ENCODE peak calls at places on chromosome 11, in ten cellular contexts. U, L, A, J, D, C, I, G, N and X are unnamed samples.

GRCh38 chr11:71095294-71095850 is 157.0 kb downstream of the SHANK2 start:
- DNase-seq in U (no peak), L (no peak), A (no peak), J (no peak), D (no peak), C (no peak), I (no peak), G (no peak), N (no peak), X (no peak)

GRCh38 chr11:33582636-33583325 is 117.8 kb downstream of the C11orf91 start:
- DNase-seq in U (peak), L (no peak), A (no peak), J (no peak), D (no peak), C (no peak), I (no peak), G (no peak), N (no peak), X (no peak)

GRCh38 chr11:67558084-67558772 is 25.4 kb upstream of the GSTP1 start:
- DNase-seq in U (peak), L (peak), A (peak), J (peak), D (no peak), C (no peak), I (no peak), G (peak), N (peak), X (no peak)

GRCh38 chr11:34068098-34068497 is 16.6 kb downstream of the CAPRIN1 start:
- DNase-seq in U (no peak), L (no peak), A (no peak), J (peak), D (no peak), C (no peak), I (no peak), G (peak), N (no peak), X (peak)

GRCh38 chr11:20036625-20037335 is 123.5 kb downstream of the DBX1 start:
- DNase-seq in U (no peak), L (no peak), A (no peak), J (no peak), D (no peak), C (no peak), I (no peak), G (no peak), N (no peak), X (no peak)

GRCh38 chr11:73170140-73170539 is 28.0 kb upstream of the FCHSD2 start:
- DNase-seq in U (no peak), L (no peak), A (peak), J (no peak), D (no peak), C (no peak), I (no peak), G (no peak), N (no peak), X (no peak)

GRCh38 chr11:7973011-7973410 is 7.8 kb upstream of the NLRP10 start:
- DNase-seq in U (no peak), L (no peak), A (no peak), J (no peak), D (no peak), C (no peak), I (no peak), G (peak), N (no peak), X (no peak)

GRCh38 chr11:46776878-46777277 is 57.9 kb downstream of the F2 start:
- DNase-seq in U (no peak), L (no peak), A (no peak), J (no peak), D (no peak), C (no peak), I (no peak), G (no peak), N (no peak), X (no peak)

GRCh38 chr11:57197762-57198161 is 16.0 kb downstream of the LRRC55 start:
- DNase-seq in U (no peak), L (no peak), A (no peak), J (no peak), D (no peak), C (no peak), I (peak), G (no peak), N (no peak), X (no peak)

GRCh38 chr11:2137202-2138071 is 1.8 kb downstream of the IGF2 start:
- DNase-seq in U (no peak), L (no peak), A (no peak), J (peak), D (peak), C (peak), I (peak), G (peak), N (peak), X (peak)

GRCh38 chr11:68550485-68550817 is 89.9 kb downstream of the PPP6R3 start:
- DNase-seq in U (no peak), L (no peak), A (no peak), J (peak), D (no peak), C (no peak), I (no peak), G (peak), N (no peak), X (no peak)

GRCh38 chr11:40302669-40303068 is 1156.8 kb downstream of the LRRC4C start:
- DNase-seq in U (no peak), L (no peak), A (no peak), J (peak), D (no peak), C (no peak), I (no peak), G (peak), N (no peak), X (peak)

GRCh38 chr11:72683782-72684200 is 9.6 kb upstream of the PDE2A start:
- DNase-seq in U (peak), L (peak), A (peak), J (peak), D (peak), C (peak), I (peak), G (peak), N (peak), X (peak)

GRCh38 chr11:128324531-128325141 is 262.7 kb downstream of the ETS1 start:
- DNase-seq in U (no peak), L (no peak), A (peak), J (no peak), D (no peak), C (no peak), I (no peak), G (no peak), N (no peak), X (no peak)

GRCh38 chr11:17267576-17267975 is 9.0 kb upstream of the NUCB2 start:
- DNase-seq in U (peak), L (no peak), A (no peak), J (no peak), D (peak), C (peak), I (no peak), G (peak), N (no peak), X (peak)

GRCh38 chr11:45543808-45544422 is 121.5 kb downstream of the CHST1 start:
- DNase-seq in U (peak), L (no peak), A (no peak), J (no peak), D (no peak), C (peak), I (no peak), G (peak), N (no peak), X (peak)

GRCh38 chr11:13772223-13773046 is 104.0 kb downstream of the FAR1 start:
- DNase-seq in U (peak), L (peak), A (no peak), J (peak), D (peak), C (peak), I (no peak), G (peak), N (no peak), X (peak)

GRCh38 chr11:69497221-69497787 is 15.8 kb downstream of the LINC01488 start:
- DNase-seq in U (no peak), L (no peak), A (peak), J (peak), D (peak), C (peak), I (no peak), G (peak), N (peak), X (peak)

GRCh38 chr11:133522344-133522743 is 10.0 kb downstream of the OPCML start:
- DNase-seq in U (no peak), L (no peak), A (no peak), J (no peak), D (no peak), C (no peak), I (no peak), G (no peak), N (no peak), X (no peak)

GRCh38 chr11:13777341-13777985 is 109.0 kb downstream of the FAR1 start:
- DNase-seq in U (no peak), L (no peak), A (no peak), J (no peak), D (no peak), C (no peak), I (no peak), G (no peak), N (no peak), X (no peak)

GRCh38 chr11:9922806-9923205 is 258.9 kb downstream of the SWAP70 start:
- DNase-seq in U (no peak), L (no peak), A (no peak), J (peak), D (no peak), C (no peak), I (no peak), G (no peak), N (no peak), X (no peak)

GRCh38 chr11:128814856-128815705 is 52.0 kb downstream of the KCNJ1 start:
- DNase-seq in U (no peak), L (no peak), A (no peak), J (peak), D (peak), C (peak), I (peak), G (peak), N (no peak), X (peak)

GRCh38 chr11:13348305-13348704 is 70.7 kb downstream of the BMAL1 start:
- DNase-seq in U (peak), L (peak), A (no peak), J (no peak), D (no peak), C (no peak), I (no peak), G (no peak), N (no peak), X (no peak)

GRCh38 chr11:125253795-125254525 is 89.4 kb downstream of the PKNOX2 start:
- DNase-seq in U (no peak), L (no peak), A (no peak), J (no peak), D (no peak), C (no peak), I (no peak), G (no peak), N (no peak), X (no peak)

GRCh38 chr11:43557553-43558031 is 122.9 kb upstream of the HSD17B12 start:
- DNase-seq in U (no peak), L (no peak), A (no peak), J (no peak), D (no peak), C (no peak), I (no peak), G (no peak), N (no peak), X (no peak)

GRCh38 chr11:10743354-10744035 is 7.6 kb upstream of the CTR9 start:
- DNase-seq in U (peak), L (no peak), A (peak), J (no peak), D (no peak), C (no peak), I (no peak), G (no peak), N (no peak), X (no peak)

GRCh38 chr11:119367661-119368120 is 13.8 kb downstream of the USP2 start:
- DNase-seq in U (no peak), L (no peak), A (peak), J (no peak), D (no peak), C (peak), I (no peak), G (no peak), N (peak), X (peak)

GRCh38 chr11:16226245-16226644 is 130.1 kb downstream of the SOX6 start:
- DNase-seq in U (peak), L (no peak), A (no peak), J (no peak), D (peak), C (no peak), I (no peak), G (peak), N (peak), X (peak)

DNA sequence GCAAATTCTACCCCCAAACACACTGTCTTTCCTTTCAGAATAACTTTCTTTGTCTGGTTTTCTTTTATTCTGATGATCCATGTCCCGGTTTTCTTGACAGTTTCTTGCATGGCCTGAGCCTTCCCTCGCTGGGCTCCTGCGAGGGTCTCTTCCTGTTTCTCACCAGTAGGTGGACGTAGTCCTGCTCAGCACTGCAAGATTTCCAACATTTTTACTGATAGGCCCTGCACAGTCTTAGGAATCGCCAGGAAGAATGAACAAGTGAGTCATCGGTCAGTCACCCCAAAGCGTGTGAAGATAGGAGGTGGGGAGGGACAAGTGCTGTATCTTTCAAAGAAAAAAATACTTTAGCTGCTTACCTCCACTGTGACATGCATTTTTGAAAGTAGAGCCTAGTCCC is 16.9 kb upstream of the KIRREL3 start:
- DNase-seq in U (no peak), L (no peak), A (no peak), J (peak), D (peak), C (peak), I (peak), G (peak), N (no peak), X (peak)
- TF ChIP-seq CTCF in U (no peak), L (no peak), A (no peak), J (peak), D (no peak), C (no peak), I (peak), G (peak), N (no peak), X (no peak)

DNA sequence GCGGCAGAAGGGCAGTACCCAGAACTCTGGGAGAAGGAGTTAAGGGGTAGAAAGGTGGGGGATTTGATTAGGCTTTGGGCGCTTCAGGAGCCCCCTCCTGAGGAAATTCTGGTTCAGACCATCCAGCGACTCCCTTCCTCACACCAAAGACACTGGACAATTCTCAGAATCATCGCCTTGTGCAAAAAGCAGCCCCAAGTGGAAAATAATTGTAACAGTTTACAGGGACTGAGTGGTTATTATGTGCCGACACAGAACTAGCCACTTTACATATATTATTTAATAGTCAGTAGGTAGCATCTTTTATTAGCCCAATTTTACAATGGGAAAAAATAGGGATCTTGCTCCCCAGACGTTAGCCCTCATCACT is 667 bp upstream of the TRIM3 start:
- DNase-seq in U (no peak), L (no peak), A (no peak), J (no peak), D (no peak), C (no peak), I (no peak), G (no peak), N (no peak), X (no peak)
- TF ChIP-seq CTCF in U (no peak), L (no peak), A (no peak), J (no peak), D (no peak), C (no peak), I (no peak), G (no peak), N (no peak), X (no peak)

GRCh38 chr11:97687106-97687505 is 1297.3 kb downstream of the JRKL start:
- DNase-seq in U (no peak), L (no peak), A (no peak), J (no peak), D (no peak), C (no peak), I (no peak), G (no peak), N (no peak), X (no peak)

GRCh38 chr11:97684486-97685439 is 1295.0 kb downstream of the JRKL start:
- DNase-seq in U (no peak), L (no peak), A (no peak), J (no peak), D (no peak), C (no peak), I (no peak), G (peak), N (no peak), X (no peak)

DNA sequence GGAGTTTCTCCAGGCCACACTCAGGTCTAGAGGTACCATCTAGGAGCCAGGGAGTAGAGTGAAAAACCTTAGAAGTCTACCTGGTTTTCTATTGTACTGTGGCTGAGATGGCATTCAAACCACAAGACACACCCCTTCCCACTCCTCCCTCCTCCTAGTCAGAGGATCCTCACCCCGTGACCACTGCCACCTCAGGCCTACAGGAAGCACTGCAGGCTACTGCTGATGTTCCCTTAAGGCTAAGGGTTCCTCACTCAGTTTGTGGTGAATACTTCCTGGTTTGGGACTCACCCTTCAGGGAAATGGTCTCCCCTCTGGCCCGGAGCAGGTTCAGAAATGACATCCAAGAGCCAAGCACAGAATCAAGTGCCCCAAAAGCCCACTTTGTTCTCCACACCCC is 1293.9 kb downstream of the JRKL start:
- DNase-seq in U (peak), L (no peak), A (no peak), J (no peak), D (peak), C (peak), I (no peak), G (peak), N (no peak), X (peak)
- TF ChIP-seq CTCF in U (no peak), L (no peak), A (no peak), J (peak), D (peak), C (no peak), I (no peak), G (no peak), N (no peak), X (no peak)

GRCh38 chr11:94998285-94998684 is 24.8 kb downstream of the KDM4D start:
- DNase-seq in U (no peak), L (no peak), A (no peak), J (no peak), D (no peak), C (no peak), I (no peak), G (no peak), N (peak), X (no peak)

GRCh38 chr11:94993400-94993943 is 20.0 kb downstream of the KDM4D start:
- DNase-seq in U (no peak), L (no peak), A (no peak), J (no peak), D (no peak), C (no peak), I (no peak), G (no peak), N (no peak), X (no peak)

DNA sequence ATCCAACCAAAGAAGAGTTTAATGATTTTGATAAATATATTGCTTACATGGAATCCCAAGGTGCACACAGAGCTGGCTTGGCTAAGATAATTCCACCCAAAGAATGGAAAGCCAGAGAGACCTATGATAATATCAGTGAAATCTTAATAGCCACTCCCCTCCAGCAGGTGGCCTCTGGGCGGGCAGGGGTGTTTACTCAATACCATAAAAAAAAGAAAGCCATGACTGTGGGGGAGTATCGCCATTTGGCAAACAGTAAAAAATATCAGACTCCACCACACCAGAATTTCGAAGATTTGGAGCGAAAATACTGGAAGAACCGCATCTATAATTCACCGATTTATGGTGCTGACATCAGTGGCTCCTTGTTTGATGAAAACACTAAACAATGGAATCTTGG is 23.9 kb downstream of the KDM4D start:
- DNase-seq in U (no peak), L (no peak), A (no peak), J (no peak), D (no peak), C (no peak), I (no peak), G (no peak), N (no peak), X (peak)
- TF ChIP-seq CTCF in U (no peak), L (no peak), A (no peak), J (peak), D (peak), C (no peak), I (peak), G (peak), N (no peak), X (no peak)